ENCODE peak calls at places on chromosome 5, in nine cellular contexts. R, T, M, K, A, P, W, X and C are unnamed samples.

GRCh38 chr5:9610344-9610743 is 19.8 kb downstream of the TAS2R1 start:
- DNase-seq in X (no peak), K (no peak), R (no peak), T (no peak), W (peak), M (no peak), A (no peak), P (no peak), C (no peak)

GRCh38 chr5:125492977-125493376 is 746.5 kb upstream of the ZNF608 start:
- DNase-seq in R (no peak), T (no peak), X (no peak), M (no peak), P (no peak), W (no peak), A (no peak), K (no peak), C (no peak)

GRCh38 chr5:61348437-61348836 is 16.4 kb downstream of the ZSWIM6 start:
- DNase-seq in M (no peak), A (no peak), T (no peak), W (no peak), K (no peak), X (no peak), P (no peak), R (no peak), C (no peak)

GRCh38 chr5:150184006-150184405 is 5.9 kb upstream of the SLC6A7 start:
- DNase-seq in P (no peak), R (no peak), T (no peak), M (no peak), W (no peak), X (no peak), A (no peak), K (no peak), C (no peak)

GRCh38 chr5:43839218-43839617 is 236.2 kb downstream of the NNT start:
- DNase-seq in T (peak), A (no peak), K (peak), R (no peak), W (no peak), M (no peak), X (no peak), P (no peak), C (peak)

GRCh38 chr5:177495243-177496060 is 2.0 kb downstream of the PDLIM7 start:
- DNase-seq in R (peak), K (peak), P (peak), M (peak), W (peak), X (no peak), T (peak), A (peak), C (peak)

GRCh38 chr5:3266861-3267260 is 328.8 kb upstream of the IRX1 start:
- DNase-seq in A (no peak), W (no peak), P (no peak), K (no peak), R (no peak), M (no peak), T (no peak), X (no peak), C (no peak)

GRCh38 chr5:612498-613424 is 621 bp downstream of the CEP72 start:
- DNase-seq in P (no peak), A (peak), W (peak), T (no peak), M (no peak), X (peak), R (no peak), K (peak), C (peak)

GRCh38 chr5:178323961-178324360 is 91.4 kb upstream of the PHYKPL start:
- DNase-seq in P (no peak), R (peak), K (no peak), M (no peak), A (no peak), X (no peak), T (no peak), W (no peak), C (no peak)

GRCh38 chr5:172412724-172413260 is 41.5 kb downstream of the SH3PXD2B start:
- DNase-seq in W (no peak), R (no peak), X (peak), M (peak), A (no peak), T (peak), P (peak), K (peak), C (peak)

GRCh38 chr5:139193928-139194327 is 4.2 kb downstream of the SIL1 start:
- DNase-seq in T (peak), W (no peak), K (peak), A (peak), X (no peak), R (no peak), M (no peak), P (no peak), C (no peak)
- TF ChIP-seq CTCF in T (peak), W (peak), K (peak), A (peak), X (no peak), R (no peak), M (peak), P (no peak), C (peak)

DNA sequence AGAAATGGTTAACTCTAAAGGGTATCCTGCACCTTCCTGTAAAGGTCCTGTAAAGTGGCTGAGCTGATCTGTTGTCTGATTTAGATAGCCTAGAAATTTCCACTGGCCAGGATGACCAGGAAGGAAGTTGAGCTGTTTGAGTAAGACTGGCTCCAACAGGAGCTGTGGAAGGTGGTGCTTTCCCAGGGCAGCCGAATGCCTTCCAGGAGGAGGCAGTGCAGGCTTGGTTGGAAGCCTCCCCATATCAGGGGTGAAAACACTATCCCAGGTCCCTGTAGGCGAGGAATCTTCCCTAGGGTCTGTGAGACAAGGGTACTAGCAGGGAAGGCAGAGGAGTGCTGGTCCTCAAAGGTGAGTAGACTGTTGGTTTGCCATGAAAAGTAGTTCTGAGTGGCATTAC is 98.4 kb downstream of the LIX1 start:
- DNase-seq in P (peak), R (no peak), A (peak), X (no peak), W (peak), T (peak), K (peak), M (no peak), C (peak)
- TF ChIP-seq CTCF in P (no peak), R (no peak), A (peak), X (no peak), W (peak), T (peak), K (peak), M (no peak), C (peak)

DNA sequence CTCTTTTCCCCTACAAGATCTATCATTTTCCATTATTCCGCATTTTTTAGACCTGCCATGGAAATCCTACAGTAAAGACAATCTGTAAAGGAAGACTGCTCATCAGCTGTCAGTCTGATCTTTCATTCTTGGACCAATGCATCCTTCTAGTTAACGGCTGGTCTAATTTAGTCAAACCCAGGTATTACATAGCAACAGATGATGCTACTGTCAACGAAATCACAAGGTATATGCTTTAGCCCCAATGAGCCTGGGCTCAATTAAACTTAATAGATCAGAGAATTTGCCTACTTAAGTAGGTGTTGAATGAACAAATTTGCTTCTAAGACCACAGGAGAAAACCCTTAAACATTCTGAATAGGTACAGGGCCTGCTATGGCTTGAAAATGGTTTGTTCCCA is 207.0 kb downstream of the TSSK1B start:
- DNase-seq in A (no peak), X (no peak), M (no peak), R (no peak), K (no peak), W (no peak), P (no peak), T (no peak), C (no peak)
- TF ChIP-seq CTCF in A (no peak), X (no peak), M (no peak), R (no peak), K (no peak), W (no peak), P (no peak), T (no peak), C (no peak)

DNA sequence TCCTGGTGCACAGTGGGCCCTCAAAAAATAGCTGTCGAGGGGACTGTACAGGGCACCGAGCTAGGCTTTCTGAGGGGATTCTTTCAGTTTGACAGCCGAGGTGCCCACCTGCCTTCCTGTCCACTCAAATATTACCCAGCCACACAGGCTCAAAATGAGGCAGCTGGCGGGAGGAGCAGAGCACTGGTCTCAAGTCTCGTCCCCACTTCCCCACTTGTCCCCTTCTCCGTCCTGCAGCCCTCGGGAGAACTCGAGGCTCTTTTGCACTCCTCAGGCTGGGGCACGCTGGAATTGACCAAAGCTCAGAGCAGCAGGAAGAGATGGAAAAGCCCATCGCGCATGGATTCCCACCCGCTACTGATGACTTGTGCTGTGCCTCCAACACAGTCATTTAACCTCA is 185.2 kb downstream of the HSPA4 start:
- DNase-seq in R (no peak), X (no peak), K (no peak), W (no peak), M (no peak), P (no peak), T (no peak), A (no peak), C (no peak)
- TF ChIP-seq CTCF in R (no peak), X (no peak), K (no peak), W (no peak), M (no peak), P (no peak), T (no peak), A (no peak), C (no peak)

DNA sequence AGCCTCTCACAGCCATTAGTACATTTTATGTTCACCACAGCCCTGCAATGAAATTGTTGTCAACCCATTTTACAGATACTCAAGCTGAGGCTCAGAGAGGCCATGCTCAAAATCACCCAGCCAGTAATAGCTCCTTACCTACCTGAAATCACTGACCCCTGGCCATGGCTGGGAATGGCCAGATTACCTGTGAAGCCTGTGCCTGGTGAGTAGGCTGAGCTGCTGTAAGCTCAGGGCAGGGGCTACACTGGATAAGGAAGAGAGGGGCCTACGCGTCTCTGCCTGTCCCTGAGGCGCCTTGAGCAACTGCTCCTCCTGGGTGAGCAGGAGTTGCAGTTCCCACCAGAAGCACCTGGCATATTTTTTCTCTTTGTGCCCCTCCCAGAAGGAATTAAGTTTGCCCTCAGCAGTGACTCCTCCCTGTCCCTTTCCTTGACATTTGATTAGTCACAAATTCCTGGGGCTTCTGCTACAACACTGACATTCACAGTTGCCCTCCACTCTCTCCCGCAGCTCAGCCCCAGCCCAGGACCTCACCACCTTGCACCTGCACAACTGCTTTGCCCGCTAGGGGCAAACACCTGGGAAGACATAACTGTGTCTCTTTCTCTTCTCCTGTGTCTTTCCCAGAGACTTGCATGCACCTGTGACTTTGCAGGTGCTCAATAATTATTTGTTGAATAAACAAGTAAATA is 5.7 kb downstream of the CLTB start:
- DNase-seq in P (no peak), A (no peak), M (no peak), W (no peak), K (no peak), X (peak), T (no peak), R (no peak), C (peak)
- TF ChIP-seq CTCF in P (no peak), A (no peak), M (no peak), W (no peak), K (no peak), X (no peak), T (no peak), R (no peak), C (peak)